ENCODE peak calls at places on chromosomes 1 and 21, in eight cellular contexts. V, U, S, E, Z, D, K and B are unnamed samples.

GRCh38 chr1:97297611-97298010 is 576.0 kb downstream of the PTBP2 start:
- DNase-seq in U (no peak), S (no peak), V (no peak), D (no peak), K (no peak), Z (no peak), E (no peak), B (no peak)

GRCh38 chr1:5814046-5814619 is 178.1 kb downstream of the NPHP4 start:
- DNase-seq in U (no peak), S (no peak), D (no peak), K (no peak), V (no peak), E (no peak), Z (no peak), B (no peak)

GRCh38 chr1:112394743-112395062 is 1.3 kb upstream of the CTTNBP2NL start:
- DNase-seq in S (no peak), U (no peak), D (no peak), K (no peak), Z (no peak), E (no peak), V (no peak), B (no peak)

GRCh38 chr1:22443332-22443731 is 8.3 kb upstream of the ZBTB40 start:
- DNase-seq in Z (no peak), D (no peak), U (no peak), S (no peak), E (no peak), V (no peak), K (no peak), B (no peak)

GRCh38 chr1:218171302-218171893 is 113.7 kb upstream of the RRP15 start:
- DNase-seq in K (no peak), V (peak), U (peak), E (no peak), S (peak), Z (peak), D (no peak), B (peak)

GRCh38 chr1:87685366-87686136 is 356.9 kb downstream of the LMO4 start:
- DNase-seq in S (no peak), E (no peak), U (no peak), Z (no peak), D (no peak), V (no peak), K (no peak), B (no peak)

GRCh38 chr1:198838022-198838342 is 199.1 kb downstream of the PTPRC start:
- DNase-seq in V (no peak), E (no peak), S (no peak), K (no peak), D (no peak), U (no peak), Z (no peak), B (no peak)

GRCh38 chr21:40769231-40769630 is 77.7 kb downstream of the DSCAM start:
- DNase-seq in K (no peak), Z (no peak), D (no peak), V (no peak), S (no peak), E (no peak), U (no peak), B (no peak)

GRCh38 chr1:176976771-176977170 is 187.7 kb downstream of the ASTN1 start:
- DNase-seq in V (no peak), Z (no peak), K (no peak), U (no peak), S (no peak), E (no peak), D (no peak), B (no peak)

GRCh38 chr1:31750858-31751638 is 13.1 kb downstream of the ADGRB2 start:
- DNase-seq in E (peak), K (no peak), V (no peak), Z (no peak), S (peak), D (no peak), U (no peak), B (no peak)

GRCh38 chr21:44516828-44517174 is 23.2 kb downstream of the KRTAP10-1 start:
- DNase-seq in E (no peak), D (no peak), K (peak), U (no peak), Z (no peak), V (no peak), S (no peak), B (no peak)

GRCh38 chr1:157040802-157041201 is 4.7 kb downstream of the ARHGEF11 start:
- DNase-seq in U (no peak), S (no peak), K (no peak), E (no peak), V (no peak), Z (no peak), D (no peak), B (no peak)

GRCh38 chr1:26010800-26011199 is 10.8 kb upstream of the EXTL1 start:
- DNase-seq in U (no peak), Z (no peak), K (no peak), V (no peak), E (no peak), S (no peak), D (no peak), B (no peak)

DNA sequence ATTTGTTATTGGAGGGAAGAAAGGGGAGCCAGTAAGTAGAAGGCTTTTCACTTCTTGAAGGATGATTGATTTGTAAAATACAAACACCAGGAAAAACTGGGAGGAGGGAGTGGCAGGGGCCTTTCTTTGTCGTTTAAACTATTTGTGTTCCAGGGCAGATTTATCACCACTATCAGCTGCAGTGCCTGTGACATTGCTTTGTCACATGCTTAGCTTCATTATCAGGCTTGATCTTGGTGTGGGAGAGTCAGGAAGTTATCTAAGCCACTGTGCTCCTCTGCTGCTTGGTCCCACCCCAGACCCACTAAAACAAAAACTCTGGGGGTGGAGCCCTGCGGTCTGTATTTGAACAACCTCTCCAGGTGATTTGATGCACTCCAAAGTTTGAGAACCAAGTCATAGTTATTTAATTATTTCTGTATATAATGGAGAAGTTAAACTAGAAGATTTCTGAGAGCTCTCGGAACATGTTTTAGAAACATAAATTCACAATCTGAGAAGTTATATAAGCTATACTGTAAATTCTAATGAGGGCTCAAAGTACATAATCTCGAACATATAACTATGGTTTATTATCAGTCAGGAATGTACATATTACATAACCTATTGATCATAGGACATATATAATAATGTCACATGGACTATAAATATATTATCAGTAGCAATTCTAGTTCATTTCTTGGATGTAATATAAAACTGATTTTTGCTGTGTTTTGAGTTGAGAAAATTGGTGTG is 87.9 kb downstream of the CDC14A start:
- DNase-seq in S (peak), D (no peak), K (no peak), E (peak), U (no peak), V (no peak), Z (no peak), B (no peak)
- H3K27ac ChIP-seq in S (peak), D (no peak), K (peak), E (peak), U (no peak), V (no peak), Z (no peak), B (no peak)

DNA sequence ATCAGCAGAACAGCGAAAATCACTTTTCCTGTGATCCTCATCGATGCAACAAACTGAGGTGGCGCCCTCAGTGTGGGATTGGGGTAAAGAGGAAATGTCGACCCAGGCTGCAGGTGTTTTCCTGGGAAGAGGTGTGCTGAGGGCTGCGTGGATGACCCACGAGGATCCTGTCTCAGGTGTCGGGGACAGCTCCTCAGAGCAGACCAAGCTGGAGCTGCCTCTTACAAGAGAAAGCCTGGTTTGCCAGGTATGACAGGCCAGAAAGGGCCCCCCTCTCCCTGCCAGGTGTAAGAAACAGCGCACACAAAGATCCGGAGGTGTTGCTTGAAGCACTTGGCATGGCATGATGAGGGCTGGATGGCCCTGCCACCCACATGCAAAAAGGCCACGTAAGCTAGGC is 12.6 kb downstream of the FHAD1 start:
- DNase-seq in V (no peak), K (no peak), D (no peak), Z (no peak), U (no peak), E (no peak), S (no peak), B (no peak)
- H3K27ac ChIP-seq in V (no peak), K (no peak), D (no peak), Z (no peak), U (peak), E (peak), S (no peak), B (peak)

DNA sequence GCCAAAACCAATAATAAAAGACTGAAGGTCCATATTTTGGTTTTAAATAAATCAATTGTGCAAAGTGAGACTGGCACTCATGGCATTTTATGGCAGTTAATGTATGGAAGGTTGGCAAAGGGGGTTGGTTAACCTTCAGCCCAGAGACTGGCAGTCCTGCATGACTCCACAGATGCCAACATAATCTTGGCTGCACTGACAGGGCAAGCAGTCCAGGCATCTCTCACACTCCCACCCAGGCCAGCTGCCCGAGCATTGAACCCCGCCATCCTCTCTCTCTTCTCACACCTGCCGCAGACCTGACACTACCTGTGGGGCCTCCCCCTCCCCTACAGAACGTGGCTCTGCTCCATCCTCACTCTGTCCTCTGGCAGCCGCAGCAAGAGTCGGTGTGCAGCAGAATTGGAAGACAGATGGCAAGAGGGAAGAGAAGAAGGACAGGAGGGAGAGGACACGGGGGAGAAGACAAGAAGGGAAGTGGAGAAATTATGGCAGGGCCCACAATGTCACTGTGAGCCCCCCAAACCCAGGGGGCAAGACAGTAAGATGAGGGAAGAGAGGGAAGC is 43.7 kb downstream of the ITPKB start:
- DNase-seq in Z (no peak), S (no peak), E (no peak), U (no peak), K (no peak), D (no peak), V (no peak), B (no peak)
- H3K27ac ChIP-seq in Z (no peak), S (peak), E (peak), U (no peak), K (no peak), D (no peak), V (no peak), B (peak)

GRCh38 chr21:41960386-41960785 is 6.6 kb upstream of the C2CD2 start:
- DNase-seq in V (no peak), K (no peak), S (no peak), Z (no peak), E (no peak), D (no peak), U (no peak), B (no peak)

GRCh38 chr21:41964171-41964570 is 10.4 kb upstream of the C2CD2 start:
- DNase-seq in U (no peak), E (no peak), K (no peak), D (no peak), V (no peak), Z (no peak), S (no peak), B (no peak)

GRCh38 chr21:41962425-41962966 is 8.7 kb upstream of the C2CD2 start:
- DNase-seq in D (no peak), K (no peak), V (no peak), E (no peak), U (no peak), S (no peak), Z (no peak), B (no peak)

GRCh38 chr21:41961282-41961701 is 7.5 kb upstream of the C2CD2 start:
- DNase-seq in Z (no peak), K (no peak), S (no peak), E (no peak), U (no peak), V (peak), D (no peak), B (no peak)

DNA sequence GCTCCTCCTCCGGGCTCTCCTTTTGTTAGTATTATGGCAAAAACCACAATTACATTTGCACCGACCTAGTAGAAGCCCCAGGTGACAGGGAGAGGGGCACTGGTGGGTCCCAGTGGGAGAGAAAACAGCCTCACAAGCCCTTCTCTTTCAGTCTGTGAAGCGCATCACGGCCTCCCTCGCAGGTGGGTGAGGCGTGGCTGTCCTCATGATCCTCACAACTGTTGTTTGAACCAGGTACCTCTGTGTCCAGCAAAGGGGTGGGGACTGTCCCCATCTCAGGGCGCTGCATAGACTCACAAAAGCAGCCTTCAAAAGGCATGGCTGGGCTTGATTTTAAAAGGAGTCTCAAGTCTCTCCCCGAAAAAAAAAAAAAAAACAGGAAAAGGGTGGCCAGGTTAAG is 7.9 kb upstream of the C2CD2 start:
- DNase-seq in K (no peak), E (no peak), S (no peak), Z (no peak), D (no peak), V (no peak), U (no peak), B (no peak)
- H3K27ac ChIP-seq in K (no peak), E (no peak), S (no peak), Z (no peak), D (no peak), V (peak), U (no peak), B (no peak)

DNA sequence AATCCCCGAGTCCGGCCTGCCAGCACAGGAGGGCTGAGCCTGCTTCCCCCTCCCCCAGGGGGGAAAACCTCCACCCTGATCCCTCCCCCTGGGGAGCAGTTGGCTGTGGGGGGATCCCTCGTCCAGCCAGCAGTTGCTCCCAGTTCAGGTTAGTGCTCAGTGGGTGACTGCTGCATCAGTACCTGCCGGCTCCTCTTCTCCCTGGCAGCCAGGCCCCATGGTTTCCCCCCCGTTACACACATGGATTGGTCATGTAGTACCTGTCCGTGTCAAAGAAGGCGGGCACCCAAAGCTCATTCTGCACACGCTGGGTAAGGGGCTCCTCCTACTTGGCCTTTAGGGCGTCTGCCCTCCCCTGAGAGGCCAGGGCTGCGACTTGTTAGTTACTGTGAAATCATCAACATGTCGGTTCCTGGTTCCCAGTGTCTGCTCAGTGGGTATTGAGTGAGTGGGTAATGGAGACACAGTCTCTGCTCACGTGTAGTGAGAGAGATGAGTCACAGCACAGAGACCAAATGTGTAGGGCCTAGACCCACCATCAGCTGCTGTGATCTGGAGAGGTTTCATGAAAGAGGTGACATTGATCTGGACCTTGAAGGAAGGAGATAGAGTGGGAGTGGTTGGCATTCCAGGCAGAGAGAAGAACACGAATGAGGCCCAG is 11.5 kb downstream of the NECAP2 start:
- DNase-seq in D (no peak), S (no peak), U (no peak), V (no peak), E (no peak), Z (no peak), K (no peak), B (no peak)
- H3K27ac ChIP-seq in D (no peak), S (no peak), U (no peak), V (no peak), E (no peak), Z (peak), K (no peak), B (no peak)

DNA sequence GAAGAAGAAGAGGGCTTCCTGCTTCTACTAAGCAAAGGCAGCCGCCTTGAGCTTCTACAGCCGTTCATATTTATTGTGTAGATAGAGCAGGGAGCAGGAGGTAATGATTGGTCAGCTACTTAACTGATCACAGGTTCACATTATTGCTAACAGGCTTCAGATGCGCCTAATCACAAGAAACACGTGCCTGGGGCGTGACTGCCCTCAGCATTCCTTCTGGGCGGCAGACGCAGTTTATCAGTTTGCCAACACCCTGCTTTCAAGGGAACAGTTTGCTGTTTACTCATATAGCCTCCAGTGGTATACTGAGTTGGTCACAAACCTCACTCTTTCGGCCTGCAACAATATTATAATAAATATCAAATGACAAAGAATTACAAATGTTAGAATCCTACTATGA is 5.6 kb upstream of the FNBP1L start:
- DNase-seq in K (no peak), V (no peak), S (no peak), Z (peak), E (peak), D (peak), U (no peak), B (no peak)
- H3K27ac ChIP-seq in K (no peak), V (no peak), S (no peak), Z (no peak), E (peak), D (no peak), U (no peak), B (no peak)

DNA sequence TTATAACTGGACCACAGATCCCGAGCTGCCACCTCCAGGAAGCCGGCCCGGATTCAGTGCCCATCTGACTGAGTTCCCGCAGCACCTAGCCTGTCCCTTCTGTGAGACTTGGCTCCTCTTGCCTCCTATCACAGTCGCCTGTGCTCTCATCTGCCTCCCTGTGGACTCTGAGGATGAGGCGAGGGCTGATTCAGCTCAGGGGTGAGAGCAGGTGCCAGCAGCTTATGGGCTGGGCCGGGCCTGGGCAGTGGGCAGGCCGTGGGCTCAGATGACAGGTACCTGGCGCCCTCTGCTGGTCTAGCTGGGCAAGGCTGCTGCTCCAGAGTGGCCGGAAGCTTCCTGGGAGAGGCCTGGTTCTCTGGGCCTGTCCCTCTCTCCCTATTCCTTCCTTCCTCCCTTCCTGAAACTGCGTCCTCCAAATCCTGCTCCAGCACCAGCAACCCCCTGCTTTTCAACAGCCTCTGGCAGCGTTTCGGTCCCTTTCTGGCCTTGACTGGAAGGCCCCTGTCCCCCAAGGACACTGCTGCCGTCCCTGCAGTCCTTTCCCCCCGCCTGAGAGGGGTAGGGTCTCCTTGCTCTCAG is 17.3 kb upstream of the PCSK9 start:
- DNase-seq in S (peak), V (peak), D (peak), Z (peak), U (peak), K (peak), E (peak), B (peak)
- H3K27ac ChIP-seq in S (no peak), V (no peak), D (no peak), Z (peak), U (no peak), K (no peak), E (no peak), B (no peak)

DNA sequence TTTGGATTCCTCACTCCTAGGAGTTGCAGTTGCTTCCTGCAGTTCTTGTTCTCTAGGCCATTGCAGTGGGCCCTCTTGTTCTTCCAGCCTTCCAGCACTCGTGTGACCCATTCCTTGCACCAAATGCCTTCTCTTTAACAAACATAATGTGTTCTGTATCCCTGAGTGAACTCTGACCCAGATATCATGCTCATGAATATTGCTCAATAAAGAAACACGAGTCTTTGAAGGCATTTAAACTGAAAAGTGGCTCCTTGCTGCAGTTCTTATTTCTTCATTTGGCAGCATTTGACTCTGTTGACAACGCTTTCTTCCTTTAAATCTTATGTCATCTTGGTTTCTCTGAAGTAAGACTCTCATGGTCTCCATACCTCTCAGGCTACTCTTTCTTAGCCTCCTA is 100.7 kb upstream of the PDE4B start:
- DNase-seq in V (no peak), K (no peak), U (no peak), E (no peak), D (no peak), S (no peak), Z (no peak), B (no peak)
- H3K27ac ChIP-seq in V (no peak), K (no peak), U (no peak), E (peak), D (no peak), S (no peak), Z (no peak), B (peak)